ENCODE peak calls at places on chromosome 20, in five cellular contexts. One of them, this sample, is unnamed.

GRCh38 chr20:59122377-59122932 is 41.2 kb upstream of the ZNF831 start:
- DNase-seq in NT2/D1: no peak
- DNase-seq in aorta: no peak
- DNase-seq in WERI-Rb-1: no peak
- DNase-seq in lung: no peak
- DNase-seq in this sample: no peak

GRCh38 chr20:58542411-58543095 is 27.4 kb upstream of the APCDD1L start:
- DNase-seq in NT2/D1: no peak
- DNase-seq in WERI-Rb-1: no peak
- DNase-seq in aorta: no peak
- DNase-seq in lung: no peak
- DNase-seq in this sample: no peak

GRCh38 chr20:4060054-4060795 is 44.9 kb upstream of the RNF24 start:
- DNase-seq in NT2/D1: no peak
- DNase-seq in WERI-Rb-1: no peak
- DNase-seq in lung: peak
- DNase-seq in aorta: no peak
- DNase-seq in this sample: no peak

GRCh38 chr20:54086444-54087134 is 16.2 kb upstream of the BCAS1 start:
- DNase-seq in WERI-Rb-1: no peak
- DNase-seq in NT2/D1: no peak
- DNase-seq in lung: no peak
- DNase-seq in aorta: no peak
- DNase-seq in this sample: peak

GRCh38 chr20:46672543-46673148 is 16.6 kb downstream of the TP53RK start:
- DNase-seq in WERI-Rb-1: no peak
- DNase-seq in NT2/D1: no peak
- DNase-seq in aorta: no peak
- DNase-seq in lung: no peak
- DNase-seq in this sample: no peak

GRCh38 chr20:11429168-11429567 is 488.5 kb upstream of the BTBD3 start:
- DNase-seq in aorta: no peak
- DNase-seq in lung: no peak
- DNase-seq in WERI-Rb-1: no peak
- DNase-seq in NT2/D1: no peak
- DNase-seq in this sample: no peak

GRCh38 chr20:44728835-44729342 is 13.7 kb downstream of the CCN5 start:
- DNase-seq in NT2/D1: no peak
- DNase-seq in lung: peak
- DNase-seq in aorta: peak
- DNase-seq in WERI-Rb-1: no peak
- DNase-seq in this sample: peak

GRCh38 chr20:53492212-53492611 is 101.4 kb downstream of the ZNF217 start:
- DNase-seq in aorta: no peak
- DNase-seq in WERI-Rb-1: no peak
- DNase-seq in NT2/D1: no peak
- DNase-seq in lung: no peak
- DNase-seq in this sample: no peak

GRCh38 chr20:59566631-59567524 is 37.5 kb upstream of the PHACTR3 start:
- DNase-seq in WERI-Rb-1: no peak
- DNase-seq in lung: no peak
- DNase-seq in aorta: no peak
- DNase-seq in NT2/D1: no peak
- DNase-seq in this sample: no peak

GRCh38 chr20:7926767-7927166 is 13.5 kb downstream of the HAO1 start:
- DNase-seq in WERI-Rb-1: peak
- DNase-seq in lung: no peak
- DNase-seq in NT2/D1: no peak
- DNase-seq in aorta: no peak
- DNase-seq in this sample: no peak

GRCh38 chr20:12064540-12064939 is 146.8 kb downstream of the BTBD3 start:
- DNase-seq in WERI-Rb-1: no peak
- DNase-seq in lung: no peak
- DNase-seq in NT2/D1: no peak
- DNase-seq in aorta: no peak
- DNase-seq in this sample: no peak

GRCh38 chr20:17314262-17314661 is 87.4 kb downstream of the PCSK2 start:
- DNase-seq in aorta: no peak
- DNase-seq in lung: no peak
- DNase-seq in WERI-Rb-1: no peak
- DNase-seq in NT2/D1: no peak
- DNase-seq in this sample: no peak

GRCh38 chr20:13142143-13142542 is 78.9 kb upstream of the ISM1 start:
- DNase-seq in lung: no peak
- DNase-seq in WERI-Rb-1: no peak
- DNase-seq in NT2/D1: no peak
- DNase-seq in aorta: no peak
- DNase-seq in this sample: peak

GRCh38 chr20:62434098-62434497 is 6.8 kb upstream of the RBBP8NL start:
- DNase-seq in aorta: no peak
- DNase-seq in lung: no peak
- DNase-seq in WERI-Rb-1: no peak
- DNase-seq in NT2/D1: no peak
- DNase-seq in this sample: no peak

GRCh38 chr20:50415516-50416268 is 94.5 kb upstream of the PTPN1 start:
- DNase-seq in lung: peak
- DNase-seq in NT2/D1: no peak
- DNase-seq in WERI-Rb-1: no peak
- DNase-seq in aorta: peak
- DNase-seq in this sample: peak

GRCh38 chr20:36368869-36369268 is 62.7 kb downstream of the DLGAP4 start:
- DNase-seq in lung: no peak
- DNase-seq in WERI-Rb-1: no peak
- DNase-seq in aorta: no peak
- DNase-seq in NT2/D1: no peak
- DNase-seq in this sample: no peak

DNA sequence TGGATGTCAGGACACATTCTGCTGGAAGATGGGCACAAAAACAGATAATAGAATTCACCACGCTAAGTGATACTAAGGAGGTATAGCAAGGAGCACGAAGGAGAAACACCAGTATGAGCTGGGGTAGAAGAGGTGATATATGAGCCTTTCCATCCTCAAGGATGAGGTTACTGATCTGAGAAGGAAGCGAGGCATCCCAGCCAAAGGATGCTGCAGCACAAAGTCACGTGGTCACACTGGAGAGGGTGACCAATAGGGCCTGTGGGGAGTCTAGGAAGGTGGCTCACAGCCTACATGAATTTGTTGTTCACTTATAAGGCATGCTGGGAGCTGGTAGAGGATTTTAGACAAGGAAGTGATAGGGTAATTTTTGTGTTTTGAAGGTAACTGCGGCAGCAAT is 1.4 kb downstream of the GINS1 start:
- DNase-seq in NT2/D1: no peak
- DNase-seq in WERI-Rb-1: no peak
- DNase-seq in aorta: no peak
- DNase-seq in lung: no peak
- DNase-seq in this sample: no peak
- H3K4me3 ChIP-seq in NT2/D1: peak
- H3K4me3 ChIP-seq in WERI-Rb-1: no peak
- H3K4me3 ChIP-seq in aorta: no peak
- H3K4me3 ChIP-seq in lung: no peak
- H3K4me3 ChIP-seq in this sample: peak

GRCh38 chr20:19047040-19047950 is 165.1 kb upstream of the SLC24A3 start:
- DNase-seq in NT2/D1: no peak
- DNase-seq in aorta: peak
- DNase-seq in lung: peak
- DNase-seq in WERI-Rb-1: no peak
- DNase-seq in this sample: no peak
- H3K4me3 ChIP-seq in NT2/D1: no peak
- H3K4me3 ChIP-seq in aorta: no peak
- H3K4me3 ChIP-seq in lung: no peak
- H3K4me3 ChIP-seq in WERI-Rb-1: no peak
- H3K4me3 ChIP-seq in this sample: no peak

DNA sequence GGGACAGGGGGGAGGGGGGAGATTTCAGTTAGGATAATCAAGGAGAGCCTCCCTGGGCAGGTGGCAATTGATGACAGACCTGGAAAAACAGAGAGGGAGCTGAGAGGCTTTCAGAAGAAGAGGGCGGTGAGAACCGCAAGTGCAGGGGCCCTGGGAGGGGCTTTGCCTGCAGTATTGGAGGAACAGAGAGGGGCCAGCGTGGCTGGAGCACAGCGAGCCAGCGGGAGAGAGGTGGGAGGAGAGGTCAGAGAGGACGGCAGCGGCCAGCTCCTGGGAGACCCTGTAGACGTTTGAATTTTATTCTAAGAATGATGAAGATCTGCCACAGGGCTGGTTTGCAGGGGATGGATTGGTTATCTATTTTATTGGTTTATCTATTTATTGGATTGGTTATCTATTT is 34.5 kb upstream of the NOL4L start:
- DNase-seq in aorta: no peak
- DNase-seq in WERI-Rb-1: no peak
- DNase-seq in NT2/D1: no peak
- DNase-seq in lung: no peak
- DNase-seq in this sample: no peak
- H3K4me3 ChIP-seq in aorta: no peak
- H3K4me3 ChIP-seq in WERI-Rb-1: no peak
- H3K4me3 ChIP-seq in NT2/D1: no peak
- H3K4me3 ChIP-seq in lung: no peak
- H3K4me3 ChIP-seq in this sample: no peak

DNA sequence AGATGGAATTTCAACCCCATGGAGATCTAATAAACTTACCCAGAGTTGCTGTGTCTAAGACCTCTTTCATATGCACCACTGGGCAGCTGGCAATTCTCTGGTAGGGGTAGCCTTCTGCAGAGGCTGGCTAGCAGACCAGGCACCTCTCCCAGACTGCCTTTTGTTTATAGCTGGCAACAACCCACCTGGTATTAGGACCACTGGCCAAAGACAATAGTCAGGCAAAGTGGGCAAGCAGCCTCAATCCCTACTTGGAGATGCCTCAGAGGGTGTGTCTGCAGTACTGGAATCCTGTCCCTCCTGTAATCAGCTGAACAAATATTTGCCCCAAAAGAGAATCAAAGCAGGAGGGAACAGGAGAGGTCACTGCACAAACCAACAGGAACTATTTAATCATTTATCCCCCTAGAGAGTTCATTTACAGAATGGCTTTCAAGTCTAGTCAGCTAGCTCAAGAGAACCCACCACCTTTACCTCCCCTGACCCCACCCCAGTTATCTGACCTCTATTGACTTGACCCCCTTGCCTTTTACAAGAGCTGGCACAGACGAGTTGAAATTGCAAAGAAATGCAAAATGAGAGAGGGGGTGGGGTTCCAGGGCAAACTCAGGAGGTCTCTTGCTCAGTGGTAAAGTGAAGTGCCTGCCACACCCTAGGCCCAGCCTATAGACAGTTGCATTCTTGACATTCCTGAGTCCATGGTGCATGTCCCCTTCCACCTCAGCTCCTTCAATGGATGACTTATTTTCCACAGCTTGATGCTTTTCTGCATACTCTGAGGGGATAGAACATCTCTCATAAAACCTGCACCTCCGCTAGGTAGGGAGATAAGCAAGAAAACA is 2.8 kb downstream of the BCL2L1 start:
- DNase-seq in WERI-Rb-1: no peak
- DNase-seq in NT2/D1: no peak
- DNase-seq in aorta: no peak
- DNase-seq in lung: peak
- DNase-seq in this sample: peak
- H3K4me3 ChIP-seq in WERI-Rb-1: peak
- H3K4me3 ChIP-seq in NT2/D1: peak
- H3K4me3 ChIP-seq in aorta: peak
- H3K4me3 ChIP-seq in lung: peak
- H3K4me3 ChIP-seq in this sample: peak

DNA sequence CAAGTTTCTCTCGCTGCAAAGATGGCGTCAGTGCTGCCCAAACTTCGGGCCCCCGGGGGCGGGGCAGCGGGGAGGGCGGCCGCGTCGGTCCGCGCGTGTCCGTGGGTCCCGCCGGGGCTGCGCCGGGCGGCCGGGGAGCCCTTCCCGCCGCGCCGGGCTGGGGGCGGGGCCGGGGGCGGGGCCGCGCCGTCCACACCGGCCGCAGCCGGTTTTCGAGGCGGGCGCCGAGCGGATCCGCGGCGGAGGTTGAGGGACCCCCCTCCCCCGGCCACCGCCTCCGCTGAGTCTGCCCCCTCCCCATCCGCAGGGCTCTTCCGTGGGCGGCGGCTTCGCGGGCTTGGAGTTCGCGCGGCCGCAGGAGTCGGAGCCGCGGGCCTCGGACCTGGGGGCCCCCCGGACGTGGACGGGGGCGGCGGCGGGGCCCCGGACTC is 509 bp downstream of the SLC2A4RG start:
- DNase-seq in lung: no peak
- DNase-seq in WERI-Rb-1: no peak
- DNase-seq in NT2/D1: no peak
- DNase-seq in aorta: peak
- DNase-seq in this sample: no peak
- H3K4me3 ChIP-seq in lung: peak
- H3K4me3 ChIP-seq in WERI-Rb-1: peak
- H3K4me3 ChIP-seq in NT2/D1: peak
- H3K4me3 ChIP-seq in aorta: peak
- H3K4me3 ChIP-seq in this sample: peak

GRCh38 chr20:1804554-1804956 is 90.7 kb upstream of the SIRPA start:
- DNase-seq in WERI-Rb-1: no peak
- DNase-seq in aorta: no peak
- DNase-seq in NT2/D1: no peak
- DNase-seq in lung: no peak
- DNase-seq in this sample: no peak

GRCh38 chr20:1803216-1804128 is 91.7 kb upstream of the SIRPA start:
- DNase-seq in WERI-Rb-1: peak
- DNase-seq in lung: peak
- DNase-seq in aorta: peak
- DNase-seq in NT2/D1: peak
- DNase-seq in this sample: no peak

GRCh38 chr20:1805161-1805581 is 90.0 kb upstream of the SIRPA start:
- DNase-seq in WERI-Rb-1: no peak
- DNase-seq in aorta: no peak
- DNase-seq in lung: no peak
- DNase-seq in NT2/D1: no peak
- DNase-seq in this sample: no peak

GRCh38 chr20:1802385-1803215 is 92.6 kb upstream of the SIRPA start:
- DNase-seq in WERI-Rb-1: peak
- DNase-seq in NT2/D1: peak
- DNase-seq in aorta: peak
- DNase-seq in lung: peak
- DNase-seq in this sample: peak

DNA sequence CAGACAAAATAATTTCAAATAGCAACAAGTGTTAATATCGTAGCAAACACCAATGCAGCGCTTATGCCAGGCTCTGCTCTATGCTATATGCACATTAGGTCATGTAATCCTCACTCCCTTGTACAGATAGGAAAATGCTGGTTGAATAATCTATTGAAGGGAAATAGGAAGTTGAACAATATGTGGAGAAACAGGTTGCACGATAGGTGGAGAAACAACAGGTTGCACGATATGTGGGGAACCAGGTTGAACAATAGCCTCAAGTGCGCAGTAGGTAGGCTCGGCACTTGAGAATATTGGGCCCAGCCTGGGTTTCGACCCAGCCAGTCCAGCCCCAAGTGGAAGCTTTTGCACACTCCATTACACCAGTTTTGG is 91.1 kb upstream of the SIRPA start:
- DNase-seq in lung: no peak
- DNase-seq in aorta: no peak
- DNase-seq in NT2/D1: no peak
- DNase-seq in WERI-Rb-1: no peak
- DNase-seq in this sample: no peak
- H3K4me3 ChIP-seq in lung: no peak
- H3K4me3 ChIP-seq in aorta: no peak
- H3K4me3 ChIP-seq in NT2/D1: peak
- H3K4me3 ChIP-seq in WERI-Rb-1: peak
- H3K4me3 ChIP-seq in this sample: no peak

This sample was measured in SJCRH30.